ENCODE peak calls at places on chromosomes 3 and 15, in five cellular contexts. C is stromal cell of bone marrow; W is activated T-cell treated with anti-CD3 and anti-CD28 coated beads, Interleukin-2, amount 50 U/mL, for 4 hours; X is left cardiac atrium; Y is NCI-H1092 treated with DMSO at 0.1 percent for 48 hours. B is an unnamed sample.
A peak's percentile ranks its signal among the peaks of the same experiment; 100 is the strongest.

GRCh38 chr3:133937756-133938601 is 42.3 kb upstream of the RAB6B start:
- DNase-seq in X (no peak), Y (no peak), W (no peak), C (peak; percentile 75), B (no peak)

GRCh38 chr3:50708620-50709019 is 33.9 kb downstream of the DOCK3 start:
- DNase-seq in X (no peak), W (no peak), Y (no peak), C (no peak), B (no peak)

GRCh38 chr3:40745381-40746106 is 220.8 kb downstream of the ZNF621 start:
- DNase-seq in C (peak; percentile 60), W (no peak), Y (no peak), X (no peak), B (no peak)

GRCh38 chr15:85708402-85708932 is 86.3 kb downstream of the KLHL25 start:
- DNase-seq in Y (no peak), X (no peak), W (no peak), C (no peak), B (no peak)

GRCh38 chr3:56536735-56537134 is 20.2 kb upstream of the CCDC66 start:
- DNase-seq in W (no peak), X (no peak), Y (no peak), C (no peak), B (no peak)

GRCh38 chr3:66179813-66180212 is 41.0 kb upstream of the SLC25A26 start:
- DNase-seq in C (peak; percentile 23), Y (no peak), W (no peak), X (no peak), B (no peak)

GRCh38 chr3:121431717-121432517 is 113.9 kb downstream of the POLQ start:
- DNase-seq in Y (no peak), W (peak; percentile 34), X (no peak), C (peak; percentile 48), B (no peak)

GRCh38 chr15:39114690-39115378 is 466.0 kb upstream of the THBS1 start:
- DNase-seq in C (no peak), X (no peak), Y (no peak), W (no peak), B (no peak)

B was measured in kidney.